ENCODE peak calls at places on chromosomes 7 and 10, in seven cellular contexts. O is left colon; L is OCI-LY7; F is ELR; E is T-cell; Q is WERI-Rb-1; N is activated CD8-positive, alpha-beta memory T cell treated with anti-CD3 and anti-CD28 coated beads, Interleukin-2, amount 50 U/mL, for 48 hours. W is an unnamed sample.

GRCh38 chr7:119943932-119944600 is 328.9 kb upstream of the KCND2 start:
- DNase-seq in E (no peak), O (no peak), Q (no peak), F (no peak), L (no peak), N (no peak), W (no peak)

GRCh38 chr7:138773817-138774216 is 24.0 kb upstream of the TMEM213 start:
- DNase-seq in F (no peak), L (no peak), N (no peak), Q (no peak), O (no peak), E (no peak), W (no peak)

GRCh38 chr10:71613303-71613777 is 106.2 kb downstream of the C10orf105 start:
- DNase-seq in E (no peak), F (no peak), O (peak), N (no peak), L (no peak), Q (no peak), W (no peak)

GRCh38 chr10:49220031-49220430 is 31.8 kb upstream of the TMEM273 start:
- DNase-seq in N (no peak), E (no peak), F (peak), Q (no peak), L (no peak), O (no peak), W (peak)

GRCh38 chr7:149825567-149826343 is 12.4 kb upstream of the ZNF862 start:
- DNase-seq in F (no peak), Q (no peak), O (no peak), L (no peak), E (no peak), N (no peak), W (no peak)

GRCh38 chr7:130208511-130208910 is 851 bp downstream of the SSMEM1 start:
- DNase-seq in O (no peak), N (no peak), Q (no peak), F (no peak), E (no peak), L (no peak), W (no peak)

GRCh38 chr10:132460691-132461090 is 63.7 kb downstream of the PWWP2B start:
- DNase-seq in O (peak), L (no peak), F (no peak), Q (no peak), N (no peak), E (no peak), W (no peak)

GRCh38 chr10:87640043-87640442 is 19.6 kb upstream of the PAPSS2 start:
- DNase-seq in E (no peak), N (no peak), Q (no peak), O (no peak), L (no peak), F (no peak), W (no peak)

GRCh38 chr7:33422825-33423645 is 293.7 kb downstream of the BBS9 start:
- DNase-seq in N (no peak), L (no peak), F (no peak), E (no peak), O (no peak), Q (no peak), W (no peak)

GRCh38 chr7:4066626-4067475 is 615.2 kb upstream of the FOXK1 start:
- DNase-seq in E (no peak), N (no peak), Q (peak), F (no peak), O (no peak), L (no peak), W (no peak)

GRCh38 chr10:129968937-129969527 is 5.0 kb upstream of the EBF3 start:
- DNase-seq in F (peak), L (no peak), E (no peak), N (peak), Q (peak), O (no peak), W (no peak)

GRCh38 chr7:8130663-8131062 is 131.3 kb downstream of the ICA1 start:
- DNase-seq in O (no peak), Q (no peak), L (no peak), N (no peak), E (no peak), F (no peak), W (no peak)

GRCh38 chr10:36236341-36236740 is 594.2 kb upstream of the FZD8 start:
- DNase-seq in Q (no peak), L (no peak), F (no peak), E (no peak), O (no peak), N (no peak), W (no peak)

GRCh38 chr7:135976312-135977019 is 693 bp downstream of the MTPN start:
- DNase-seq in O (peak), N (no peak), F (peak), E (peak), L (peak), Q (peak), W (no peak)

GRCh38 chr10:122494833-122495232 is 33.5 kb downstream of the HTRA1 start:
- DNase-seq in N (no peak), E (no peak), L (no peak), Q (no peak), F (peak), O (peak), W (peak)

GRCh38 chr10:103917326-103918052 is 495 bp downstream of the STN1 start:
- DNase-seq in F (no peak), E (no peak), Q (peak), N (no peak), O (peak), L (peak), W (no peak)

GRCh38 chr7:156148995-156149394 is 336.7 kb upstream of the SHH start:
- DNase-seq in E (no peak), Q (no peak), O (no peak), F (no peak), N (no peak), L (no peak), W (no peak)

GRCh38 chr7:2157473-2158279 is 75.1 kb downstream of the MAD1L1 start:
- DNase-seq in O (peak), E (no peak), L (peak), F (peak), Q (no peak), N (no peak), W (peak)

GRCh38 chr10:91127341-91128082 is 93.0 kb upstream of the PCGF5 start:
- DNase-seq in L (no peak), N (no peak), O (no peak), F (peak), Q (no peak), E (no peak), W (no peak)

GRCh38 chr10:66627156-66627555 is 298.7 kb upstream of the LRRTM3 start:
- DNase-seq in N (no peak), L (peak), Q (peak), E (no peak), O (no peak), F (peak), W (no peak)

GRCh38 chr7:64774204-64774842 is 19.9 kb upstream of the ZNF138 start:
- DNase-seq in N (no peak), L (peak), Q (no peak), F (no peak), E (no peak), O (no peak), W (no peak)

GRCh38 chr10:98172073-98172472 is 37.6 kb downstream of the R3HCC1L start:
- DNase-seq in O (no peak), N (no peak), Q (no peak), E (no peak), L (no peak), F (no peak), W (no peak)

GRCh38 chr10:110226926-110227641 is 19.7 kb downstream of the MXI1 start:
- DNase-seq in O (peak), L (no peak), Q (peak), E (peak), F (peak), N (peak), W (no peak)

GRCh38 chr10:5419466-5420094 is 7.2 kb downstream of the NET1 start:
- DNase-seq in F (no peak), Q (no peak), O (no peak), L (no peak), N (no peak), E (no peak), W (no peak)

GRCh38 chr7:469591-469961 is 50.1 kb downstream of the PDGFA start:
- DNase-seq in E (no peak), L (no peak), N (no peak), O (peak), Q (no peak), F (no peak), W (no peak)

GRCh38 chr7:80014507-80014906 is 120.1 kb upstream of the GNAI1 start:
- DNase-seq in N (no peak), Q (no peak), L (no peak), E (no peak), O (no peak), F (peak), W (no peak)

GRCh38 chr10:118045842-118046490 is 775 bp downstream of the RAB11FIP2 start:
- DNase-seq in N (peak), Q (peak), L (peak), O (peak), E (peak), F (peak), W (peak)

GRCh38 chr7:35549781-35550180 is 145.2 kb downstream of the HERPUD2 start:
- DNase-seq in F (no peak), L (no peak), E (no peak), O (no peak), N (no peak), Q (no peak), W (no peak)

GRCh38 chr10:92279297-92279696 is 11.6 kb downstream of the CPEB3 start:
- DNase-seq in N (no peak), L (no peak), O (no peak), E (no peak), Q (no peak), F (no peak), W (no peak)

GRCh38 chr7:128122577-128123290 is 91.5 kb upstream of the LRRC4 start:
- DNase-seq in N (peak), F (no peak), O (no peak), L (no peak), E (no peak), Q (no peak), W (no peak)

GRCh38 chr10:104351067-104351681 is 2.5 kb upstream of the CFAP58 start:
- DNase-seq in E (no peak), F (peak), L (no peak), Q (no peak), N (no peak), O (no peak), W (peak)

GRCh38 chr10:14507156-14507555 is 176.4 kb upstream of the FRMD4A start:
- DNase-seq in Q (no peak), F (no peak), N (no peak), O (no peak), E (peak), L (no peak), W (no peak)

GRCh38 chr7:45400680-45401079 is 173.5 kb upstream of the ADCY1 start:
- DNase-seq in N (no peak), F (no peak), Q (no peak), E (no peak), L (no peak), O (no peak), W (no peak)